ENCODE peak calls at places on chromosomes 4 and X, in four cellular contexts. P is K562, M is GM12878, S is HepG2. Z is an unnamed sample.

GRCh38 chr4:16818005-16818404 is 80.4 kb downstream of the LDB2 start:
- DNase-seq in P (no peak), M (no peak), S (no peak), Z (no peak)

GRCh38 chr4:7226993-7227392 is 34.7 kb downstream of the SORCS2 start:
- DNase-seq in P (no peak), M (no peak), S (no peak), Z (no peak)

GRCh38 chrX:134542485-134542884 is 82.5 kb downstream of the HPRT1 start:
- DNase-seq in P (no peak), M (no peak), S (no peak), Z (no peak)

GRCh38 chr4:11194431-11194830 is 234.3 kb downstream of the HS3ST1 start:
- DNase-seq in P (no peak), M (no peak), S (no peak), Z (no peak)

GRCh38 chr4:182648766-182649165 is 268.4 kb downstream of the DCTD start:
- DNase-seq in P (no peak), M (no peak), S (no peak), Z (no peak)

GRCh38 chr4:153140294-153140693 is 63.9 kb upstream of the TRIM2 start:
- DNase-seq in P (no peak), M (no peak), S (no peak), Z (no peak)

GRCh38 chrX:108584617-108585211 is 145.1 kb downstream of the COL4A5 start:
- DNase-seq in P (peak; percentile 15), M (peak; percentile 1), S (no peak), Z (peak; percentile 23)

GRCh38 chr4:182918791-182919302 is 1.7 kb upstream of the DCTD start:
- DNase-seq in P (no peak), M (peak; percentile 40), S (no peak), Z (no peak)

GRCh38 chr4:99853993-99854392 is 37.4 kb downstream of the DAPP1 start:
- DNase-seq in P (no peak), M (no peak), S (peak; percentile 6), Z (no peak)

GRCh38 chr4:3520276-3520675 is 11.9 kb downstream of the LRPAP1 start:
- DNase-seq in P (no peak), M (no peak), S (no peak), Z (no peak)

GRCh38 chr4:3387943-3388348 is 53.8 kb upstream of the HGFAC start:
- DNase-seq in P (no peak), M (no peak), S (no peak), Z (no peak)

GRCh38 chr4:80153800-80154546 is 43.3 kb upstream of the PRDM8 start:
- DNase-seq in P (no peak), M (no peak), S (no peak), Z (no peak)

GRCh38 chr4:137226900-137227299 is 305.4 kb downstream of the PCDH18 start:
- DNase-seq in P (no peak), M (no peak), S (no peak), Z (peak; percentile 8)

GRCh38 chr4:27779827-27780226 is 919.2 kb downstream of the STIM2 start:
- DNase-seq in P (no peak), M (no peak), S (no peak), Z (no peak)

GRCh38 chrX:25277574-25277973 is 261.8 kb upstream of the ARX start:
- DNase-seq in P (no peak), M (no peak), S (no peak), Z (no peak)

GRCh38 chrX:29419774-29420553 is 795.4 kb upstream of the MAGEB2 start:
- DNase-seq in P (no peak), M (no peak), S (no peak), Z (peak; percentile 2)

GRCh38 chrX:40068048-40068447 is 29.7 kb downstream of the BCOR start:
- DNase-seq in P (no peak), M (no peak), S (no peak), Z (peak; percentile 59)

GRCh38 chr4:85777908-85778808 is 303.2 kb downstream of the ARHGAP24 start:
- DNase-seq in P (no peak), M (peak; percentile 59), S (no peak), Z (no peak)

GRCh38 chrX:15988661-15989603 is 134.3 kb upstream of the AP1S2 start:
- DNase-seq in P (no peak), M (no peak), S (no peak), Z (no peak)

GRCh38 chr4:175622887-175623286 is 189.2 kb downstream of the GPM6A start:
- DNase-seq in P (no peak), M (no peak), S (no peak), Z (no peak)

GRCh38 chrX:96835660-96836289 is 47.9 kb upstream of the RPA4 start:
- DNase-seq in P (no peak), M (peak; percentile 59), S (no peak), Z (no peak)

GRCh38 chr4:79141530-79141929 is 184.3 kb downstream of the NAA11 start:
- DNase-seq in P (no peak), M (no peak), S (peak; percentile 1), Z (no peak)

GRCh38 chr4:151555151-151555945 is 146.4 kb downstream of the FHIP1A start:
- DNase-seq in P (no peak), M (no peak), S (no peak), Z (no peak)

GRCh38 chr4:109172301-109172700 is 130.2 kb downstream of the COL25A1 start:
- DNase-seq in P (no peak), M (no peak), S (no peak), Z (no peak)

GRCh38 chr4:60913026-60913425 is 287.1 kb upstream of the ADGRL3 start:
- DNase-seq in P (no peak), M (no peak), S (no peak), Z (no peak)

GRCh38 chr4:8019396-8020365 is 80.0 kb upstream of the AFAP1 start:
- DNase-seq in P (no peak), M (no peak), S (no peak), Z (no peak)

GRCh38 chr4:182969651-182970279 is 52.6 kb upstream of the DCTD start:
- DNase-seq in P (peak; percentile 12), M (no peak), S (no peak), Z (peak; percentile 28)

GRCh38 chrX:69093960-69094935 is 71.0 kb downstream of the PJA1 start:
- DNase-seq in P (peak; percentile 61), M (no peak), S (peak; percentile 36), Z (peak; percentile 67)

GRCh38 chrX:27555514-27555913 is 34.6 kb upstream of the DCAF8L2 start:
- DNase-seq in P (no peak), M (no peak), S (peak; percentile 41), Z (peak; percentile 21)

GRCh38 chr4:119030536-119030890 is 105.1 kb upstream of the MYOZ2 start:
- DNase-seq in P (no peak), M (no peak), S (no peak), Z (no peak)

GRCh38 chr4:37765741-37766140 is 60.7 kb upstream of the PGM2 start:
- DNase-seq in P (no peak), M (peak; percentile 40), S (peak; percentile 78), Z (no peak)

GRCh38 chr4:106694232-106694631 is 325.7 kb upstream of the GIMD1 start:
- DNase-seq in P (no peak), M (no peak), S (no peak), Z (no peak)

GRCh38 chr4:18180892-18181291 is 159.3 kb upstream of the LCORL start:
- DNase-seq in P (no peak), M (no peak), S (no peak), Z (no peak)

GRCh38 chr4:147693202-147693601 is 9.2 kb upstream of the PRMT9 start:
- DNase-seq in P (no peak), M (no peak), S (no peak), Z (no peak)

GRCh38 chrX:40154853-40155616 is 57.3 kb upstream of the BCOR start:
- DNase-seq in P (peak; percentile 72), M (no peak), S (peak; percentile 87), Z (peak; percentile 74)

GRCh38 chr4:91502365-91502764 is 801.4 kb upstream of the GRID2 start:
- DNase-seq in P (no peak), M (no peak), S (peak; percentile 1), Z (no peak)

GRCh38 chrX:135707880-135708279 is 5.6 kb upstream of the CT45A1 start:
- DNase-seq in P (peak; percentile 79), M (no peak), S (peak; percentile 31), Z (peak; percentile 8)

GRCh38 chrX:40096395-40097091 is 1.2 kb downstream of the BCOR start:
- DNase-seq in P (no peak), M (no peak), S (no peak), Z (peak; percentile 36)

GRCh38 chr4:8747896-8748575 is 123.6 kb downstream of the HMX1 start:
- DNase-seq in P (no peak), M (no peak), S (no peak), Z (no peak)

GRCh38 chr4:165505991-165506779 is 127.4 kb downstream of the CPE start:
- DNase-seq in P (no peak), M (no peak), S (peak; percentile 69), Z (no peak)
- TF ChIP-seq MYC in P (no peak), M (no peak), S (no peak), Z (no peak)

GRCh38 chr4:23135792-23136645 is 443.3 kb downstream of the GBA3 start:
- DNase-seq in P (peak; percentile 56), M (no peak), S (peak; percentile 35), Z (peak; percentile 2)
- TF ChIP-seq USF2 in P (no peak), M (no peak), S (no peak), Z (no peak)

GRCh38 chrX:149374751-149375150 is 130.4 kb downstream of the IDS start:
- DNase-seq in P (no peak), M (no peak), S (no peak), Z (no peak)
- TF ChIP-seq MYC in P (no peak), M (no peak), S (no peak), Z (no peak)

GRCh38 chr4:1417522-1418390 is 11.5 kb upstream of the NKX1-1 start:
- DNase-seq in P (no peak), M (no peak), S (peak; percentile 29), Z (no peak)
- TF ChIP-seq USF2 in P (no peak), M (no peak), S (no peak), Z (no peak)

Z was measured in A549.